ENCODE peak calls at places on chromosomes 5 and 9, in six cellular contexts. I is PC-9, Q is neural progenitor cell, U is upper lobe of right lung, Y is spleen, C is SJCRH30. B is an unnamed sample. For H3K36me3 and H3K4me1, the result is how much of the 10 kb centered on the place peaks cover.

GRCh38 chr9:131732061-131732526 is 7.8 kb downstream of the RAPGEF1 start:
- DNase-seq in Q (no peak), Y (no peak), U (no peak), C (no peak), I (no peak), B (no peak)

GRCh38 chr9:68872026-68872501 is 141.8 kb downstream of the PRKACG start:
- DNase-seq in I (no peak), U (no peak), Y (peak), Q (peak), C (no peak), B (no peak)

GRCh38 chr9:131403493-131403773 is 9.5 kb downstream of the PRRC2B start:
- DNase-seq in I (no peak), Q (no peak), U (no peak), Y (no peak), C (no peak), B (no peak)

GRCh38 chr5:392431-392988 is 50.5 kb upstream of the EXOC3 start:
- DNase-seq in Q (no peak), C (no peak), Y (peak), I (peak), U (peak), B (no peak)

GRCh38 chr9:130305381-130305780 is 39.8 kb downstream of the HMCN2 start:
- DNase-seq in I (no peak), Q (no peak), Y (no peak), C (peak), U (no peak), B (no peak)

GRCh38 chr5:1239514-1240251 is 14.5 kb downstream of the SLC6A18 start:
- DNase-seq in I (no peak), U (no peak), Q (no peak), Y (no peak), C (no peak), B (no peak)

GRCh38 chr9:97506264-97506663 is 4.8 kb downstream of the TMOD1 start:
- DNase-seq in Y (no peak), I (no peak), U (no peak), Q (no peak), C (no peak), B (no peak)

GRCh38 chr9:121744002-121744686 is 92.7 kb downstream of the DAB2IP start:
- DNase-seq in C (peak), Q (peak), I (no peak), U (peak), Y (peak), B (peak)

GRCh38 chr5:131974622-131974955 is 29.1 kb upstream of the MEIKIN start:
- DNase-seq in I (no peak), Y (no peak), C (no peak), U (no peak), Q (no peak), B (no peak)

GRCh38 chr9:128845186-128845931 is 15.8 kb upstream of the SPOUT1 start:
- DNase-seq in Q (peak), C (peak), U (no peak), Y (peak), I (no peak), B (peak)

GRCh38 chr9:10678790-10679189 is 66.0 kb upstream of the PTPRD start:
- DNase-seq in I (no peak), Y (no peak), U (no peak), Q (no peak), C (no peak), B (no peak)

GRCh38 chr5:81140942-81141341 is 92.2 kb upstream of the CKMT2 start:
- DNase-seq in Y (no peak), I (no peak), Q (no peak), C (no peak), U (no peak), B (peak)

GRCh38 chr5:74934949-74935751 is 69.0 kb upstream of the FAM169A start:
- DNase-seq in Q (peak), I (no peak), Y (no peak), C (no peak), U (no peak), B (no peak)

GRCh38 chr5:179923422-179923821 is 15.7 kb upstream of the TBC1D9B start:
- DNase-seq in I (no peak), U (no peak), Q (no peak), Y (no peak), C (no peak), B (no peak)

GRCh38 chr5:156716981-156717380 is 133.1 kb upstream of the PPP1R2B start:
- DNase-seq in I (no peak), Y (no peak), C (no peak), U (no peak), Q (no peak), B (no peak)

GRCh38 chr9:121833061-121833460 is 181.6 kb downstream of the DAB2IP start:
- DNase-seq in I (no peak), C (no peak), Y (no peak), Q (no peak), U (no peak), B (no peak)

GRCh38 chr5:74582853-74583252 is 57.7 kb downstream of the ENC1 start:
- DNase-seq in Q (no peak), Y (no peak), C (no peak), U (no peak), I (no peak), B (no peak)

GRCh38 chr5:78077369-78078068 is 217.0 kb downstream of the AP3B1 start:
- DNase-seq in Y (no peak), Q (no peak), I (no peak), C (no peak), U (no peak), B (no peak)

GRCh38 chr9:13863112-13863511 is 450.8 kb downstream of the NFIB start:
- DNase-seq in Q (no peak), C (peak), U (no peak), I (no peak), Y (no peak), B (no peak)

GRCh38 chr5:132437604-132438275 is 52.8 kb downstream of the IRF1 start:
- DNase-seq in I (no peak), U (peak), Q (peak), C (no peak), Y (peak), B (no peak)

GRCh38 chr5:123422433-123423277 is 548 bp downstream of the CEP120 start:
- DNase-seq in U (no peak), Q (peak), I (no peak), C (peak), Y (no peak), B (no peak)

GRCh38 chr5:156684216-156684615 is 165.9 kb upstream of the PPP1R2B start:
- DNase-seq in U (no peak), I (no peak), Q (no peak), Y (no peak), C (no peak), B (no peak)

GRCh38 chr9:36092509-36093215 is 43.9 kb upstream of the GLIPR2 start:
- DNase-seq in C (no peak), Y (no peak), I (no peak), U (no peak), Q (no peak), B (no peak)

GRCh38 chr9:14180077-14180941 is 133.6 kb downstream of the NFIB start:
- DNase-seq in C (no peak), I (no peak), Y (no peak), U (no peak), Q (no peak), B (no peak)

GRCh38 chr5:39080597-39081204 is 6.5 kb upstream of the RICTOR start:
- DNase-seq in C (peak), Q (peak), Y (no peak), U (no peak), I (no peak), B (peak)

GRCh38 chr9:7489018-7489417 is 310.6 kb downstream of the DMAC1 start:
- DNase-seq in I (no peak), U (no peak), Y (no peak), Q (no peak), C (peak), B (peak)
- H3K4me3 ChIP-seq in I (no peak), U (no peak), Y (no peak), Q (no peak), C (no peak), B (no peak)

DNA sequence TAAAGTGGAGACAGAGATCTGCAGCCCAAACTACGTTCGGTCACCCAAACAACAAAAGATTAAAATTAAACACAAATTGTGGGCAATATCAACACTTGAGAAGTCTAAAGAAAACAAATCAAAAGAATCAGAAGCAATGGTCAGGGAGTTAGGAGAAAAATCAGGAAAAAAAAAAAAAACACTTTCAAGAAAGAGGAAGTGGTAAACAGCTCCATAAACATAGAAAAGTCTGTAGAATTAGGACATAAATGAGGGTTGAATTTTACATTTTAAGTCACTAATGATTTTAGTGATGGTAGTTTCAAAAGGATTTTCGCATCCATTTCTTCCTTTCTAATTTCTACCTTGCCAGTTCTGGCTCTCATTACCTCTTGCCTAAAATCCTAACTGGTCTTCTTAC is 10.1 kb downstream of the RNF145 start:
- DNase-seq in I (no peak), Y (no peak), C (no peak), Q (no peak), U (no peak), B (no peak)
- H3K36me3 ChIP-seq in I (under half), Y (under half), C (half or more), Q (under half), U (under half), B (half or more)

GRCh38 chr9:5815421-5815820 is 17.5 kb downstream of the ERMP1 start:
- DNase-seq in Q (no peak), Y (no peak), U (no peak), I (peak), C (no peak), B (no peak)
- H3K4me1 ChIP-seq in Q (under half), Y (under half), U (under half), I (under half), C (under half), B (under half)

GRCh38 chr9:137077758-137078693 is 709 bp downstream of the UAP1L1 start:
- DNase-seq in Y (peak), I (peak), C (peak), U (peak), Q (peak), B (peak)
- H3K4me3 ChIP-seq in Y (peak), I (peak), C (peak), U (peak), Q (peak), B (peak)

B was measured in BE2C.